ENCODE peak calls at places on chromosomes 4 and X, in four cellular contexts. One of them, this sample, is unnamed.

GRCh38 chrX:8913665-8914409 is 112.7 kb upstream of the FAM9A start:
- DNase-seq in IMR-90: peak; percentile 47
- DNase-seq in GM12878: no peak
- DNase-seq in K562: no peak
- DNase-seq in this sample: no peak

GRCh38 chr4:182938213-182938645 is 21.0 kb upstream of the DCTD start:
- DNase-seq in IMR-90: peak; percentile 56
- DNase-seq in GM12878: no peak
- DNase-seq in K562: peak; percentile 77
- DNase-seq in this sample: peak; percentile 68

GRCh38 chr4:59960143-59960542 is 1240.0 kb upstream of the ADGRL3 start:
- DNase-seq in IMR-90: no peak
- DNase-seq in GM12878: no peak
- DNase-seq in K562: no peak
- DNase-seq in this sample: no peak

GRCh38 chr4:3355266-3355748 is 62.5 kb downstream of the RGS12 start:
- DNase-seq in IMR-90: no peak
- DNase-seq in GM12878: peak; percentile 80
- DNase-seq in K562: no peak
- DNase-seq in this sample: peak; percentile 60

GRCh38 chrX:150942958-150943594 is 40.1 kb upstream of the HMGB3 start:
- DNase-seq in IMR-90: no peak
- DNase-seq in GM12878: no peak
- DNase-seq in K562: peak; percentile 51
- DNase-seq in this sample: no peak

GRCh38 chr4:84492290-84492689 is 6.8 kb downstream of the NKX6-1 start:
- DNase-seq in IMR-90: no peak
- DNase-seq in GM12878: no peak
- DNase-seq in K562: no peak
- DNase-seq in this sample: no peak

GRCh38 chr4:121484633-121485032 is 103.8 kb upstream of the QRFPR start:
- DNase-seq in IMR-90: peak; percentile 66
- DNase-seq in GM12878: no peak
- DNase-seq in K562: peak; percentile 15
- DNase-seq in this sample: peak; percentile 47

GRCh38 chrX:74371823-74372222 is 49.5 kb upstream of the SLC16A2 start:
- DNase-seq in IMR-90: no peak
- DNase-seq in GM12878: no peak
- DNase-seq in K562: no peak
- DNase-seq in this sample: no peak

GRCh38 chr4:7350396-7350795 is 84.3 kb downstream of the PSAPL1 start:
- DNase-seq in IMR-90: no peak
- DNase-seq in GM12878: no peak
- DNase-seq in K562: no peak
- DNase-seq in this sample: no peak
- TF ChIP-seq FOS in IMR-90: no peak
- TF ChIP-seq FOS in GM12878: no peak
- TF ChIP-seq FOS in K562: no peak
- TF ChIP-seq FOS in this sample: no peak

GRCh38 chr4:139975830-139976272 is 178.1 kb downstream of the MAML3 start:
- DNase-seq in IMR-90: peak; percentile 56
- DNase-seq in GM12878: no peak
- DNase-seq in K562: no peak
- DNase-seq in this sample: peak; percentile 68
- H3K9ac ChIP-seq in IMR-90: peak overlapping the region; percentile 58
- H3K9ac ChIP-seq in GM12878: no peak overlapping the region
- H3K9ac ChIP-seq in K562: no peak overlapping the region
- H3K9ac ChIP-seq in this sample: peak overlapping the region; percentile 4

GRCh38 chr4:139904406-139904805 is 238.8 kb downstream of the MGST2 start:
- DNase-seq in IMR-90: no peak
- DNase-seq in GM12878: no peak
- DNase-seq in K562: no peak
- DNase-seq in this sample: no peak

GRCh38 chr4:139909036-139909435 is 243.4 kb downstream of the MGST2 start:
- DNase-seq in IMR-90: no peak
- DNase-seq in GM12878: no peak
- DNase-seq in K562: no peak
- DNase-seq in this sample: peak; percentile 77

GRCh38 chr4:139910106-139910505 is 243.9 kb downstream of the MAML3 start:
- DNase-seq in IMR-90: peak; percentile 23
- DNase-seq in GM12878: no peak
- DNase-seq in K562: no peak
- DNase-seq in this sample: no peak

GRCh38 chr4:139905489-139905888 is 239.9 kb downstream of the MGST2 start:
- DNase-seq in IMR-90: no peak
- DNase-seq in GM12878: no peak
- DNase-seq in K562: no peak
- DNase-seq in this sample: no peak

DNA sequence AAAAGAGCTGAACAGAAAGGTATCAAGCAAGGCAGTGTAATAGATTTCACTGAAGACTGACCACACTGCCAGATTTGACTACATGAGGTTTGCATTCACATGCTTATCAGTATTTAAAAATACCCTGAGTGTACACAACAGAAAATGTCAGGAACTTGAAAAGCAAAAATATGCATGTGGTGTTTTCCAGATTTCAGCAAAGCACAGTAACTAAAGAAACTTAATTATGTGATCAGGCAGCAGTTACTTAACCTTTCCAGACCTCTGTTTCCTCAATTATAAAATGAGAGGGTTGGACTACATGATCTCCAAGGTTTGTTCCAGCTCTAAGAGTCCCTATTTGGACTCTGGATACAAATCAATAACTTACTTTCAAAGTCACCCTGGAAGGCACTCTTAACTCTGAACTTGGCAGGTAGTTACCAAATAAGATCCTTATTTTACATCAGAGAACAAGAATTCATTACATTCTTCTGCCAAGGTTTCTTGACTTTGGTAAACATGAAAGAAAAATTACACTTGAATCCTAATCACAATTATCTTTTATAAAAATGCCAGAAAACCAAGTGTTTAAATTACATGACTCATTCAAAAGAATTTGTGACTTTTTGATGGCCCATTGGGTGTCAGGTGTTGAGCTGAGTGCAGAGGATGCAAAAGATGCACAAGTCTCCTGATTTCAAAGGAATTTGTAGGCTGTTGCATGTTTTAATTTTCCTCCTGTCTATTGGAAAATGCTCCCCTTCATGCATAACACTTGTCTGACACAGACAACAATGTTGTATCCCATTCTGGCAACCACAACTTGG is 241.6 kb downstream of the MGST2 start:
- DNase-seq in IMR-90: peak; percentile 42
- DNase-seq in GM12878: peak; percentile 11
- DNase-seq in K562: no peak
- DNase-seq in this sample: peak; percentile 77
- TF ChIP-seq FOS in IMR-90: peak; percentile 5
- TF ChIP-seq FOS in GM12878: no peak
- TF ChIP-seq FOS in K562: no peak
- TF ChIP-seq FOS in this sample: no peak

DNA sequence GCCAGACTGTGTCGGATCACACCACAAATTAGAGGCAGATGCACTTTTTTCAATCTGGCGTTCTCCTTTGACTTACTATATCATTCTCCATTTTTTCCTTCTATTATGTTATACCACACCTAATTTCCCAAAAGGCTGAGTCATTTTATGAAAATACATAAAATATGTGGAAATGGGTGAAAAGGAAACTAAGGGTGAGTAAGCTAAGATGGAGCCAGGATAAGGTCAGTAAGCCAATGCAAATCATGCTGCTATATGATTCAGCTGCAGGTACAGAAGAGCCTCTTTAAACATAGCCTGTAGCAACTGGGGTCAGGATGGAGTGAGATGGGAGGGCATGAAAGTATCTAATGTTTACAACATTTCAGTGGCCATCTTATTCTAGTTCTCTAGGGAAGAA is 94.0 kb upstream of the TEX13A start:
- DNase-seq in IMR-90: peak; percentile 23
- DNase-seq in GM12878: no peak
- DNase-seq in K562: no peak
- DNase-seq in this sample: peak; percentile 57
- H3K9ac ChIP-seq in IMR-90: no peak overlapping the region
- H3K9ac ChIP-seq in GM12878: no peak overlapping the region
- H3K9ac ChIP-seq in K562: no peak overlapping the region
- H3K9ac ChIP-seq in this sample: peak overlapping the region; percentile 84

DNA sequence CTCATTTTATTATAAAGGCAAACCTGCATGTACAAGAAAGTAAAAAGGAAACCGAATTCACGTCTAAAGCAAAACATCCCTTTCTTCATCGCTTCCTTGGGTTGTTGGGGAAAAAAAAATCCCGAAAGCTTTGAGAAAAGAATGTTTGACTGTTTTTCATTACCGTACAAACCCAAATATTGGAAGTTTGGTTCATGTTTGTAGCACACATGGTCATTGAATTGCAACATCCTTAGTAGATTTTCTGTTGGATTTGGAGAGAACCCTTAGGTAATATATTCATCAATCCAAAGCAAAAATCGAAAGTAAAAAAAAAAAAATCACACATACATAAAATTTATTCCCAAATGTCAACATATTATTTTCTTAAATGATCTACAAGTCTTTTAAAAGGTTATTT is 420.3 kb downstream of the MAPK10 start:
- DNase-seq in IMR-90: no peak
- DNase-seq in GM12878: no peak
- DNase-seq in K562: no peak
- DNase-seq in this sample: no peak
- TF ChIP-seq FOS in IMR-90: no peak
- TF ChIP-seq FOS in GM12878: no peak
- TF ChIP-seq FOS in K562: no peak
- TF ChIP-seq FOS in this sample: no peak

GRCh38 chr4:145804134-145804533 is 124.2 kb downstream of the C4orf51 start:
- DNase-seq in IMR-90: peak; percentile 95
- DNase-seq in GM12878: no peak
- DNase-seq in K562: no peak
- DNase-seq in this sample: peak; percentile 72
- H3K9ac ChIP-seq in IMR-90: no peak overlapping the region
- H3K9ac ChIP-seq in GM12878: no peak overlapping the region
- H3K9ac ChIP-seq in K562: no peak overlapping the region
- H3K9ac ChIP-seq in this sample: no peak overlapping the region

DNA sequence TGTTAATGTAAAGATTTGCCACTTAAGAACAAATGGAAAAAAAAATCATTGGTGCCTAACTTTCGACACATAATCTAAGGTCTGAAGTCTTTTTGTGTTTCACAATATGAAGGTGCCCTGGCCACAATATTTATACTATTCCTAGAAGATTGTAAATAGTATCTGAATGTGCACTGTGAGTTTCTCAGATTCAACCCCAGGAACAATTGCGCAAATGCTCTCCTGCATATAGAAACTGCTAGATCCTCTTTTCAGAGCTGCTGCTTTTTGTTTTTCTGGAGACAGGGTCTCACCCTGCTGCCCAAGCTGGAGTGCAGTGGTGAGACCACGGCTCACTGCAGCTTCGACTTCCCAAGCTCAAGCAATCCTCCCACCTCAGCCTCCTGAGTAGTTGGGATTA is 480.1 kb upstream of the FTHL17 start:
- DNase-seq in IMR-90: peak; percentile 41
- DNase-seq in GM12878: no peak
- DNase-seq in K562: no peak
- DNase-seq in this sample: no peak
- TF ChIP-seq FOS in IMR-90: no peak
- TF ChIP-seq FOS in GM12878: no peak
- TF ChIP-seq FOS in K562: no peak
- TF ChIP-seq FOS in this sample: no peak

GRCh38 chrX:56564182-56564885 is 907 bp downstream of the UBQLN2 start:
- DNase-seq in IMR-90: peak; percentile 49
- DNase-seq in GM12878: no peak
- DNase-seq in K562: peak; percentile 16
- DNase-seq in this sample: peak; percentile 40
- H3K9ac ChIP-seq in IMR-90: peak overlapping the region; percentile 95
- H3K9ac ChIP-seq in GM12878: peak overlapping the region; percentile 75
- H3K9ac ChIP-seq in K562: peak overlapping the region; percentile 94
- H3K9ac ChIP-seq in this sample: peak overlapping the region; percentile 81

GRCh38 chr4:139651282-139652194 is 14.1 kb upstream of the MGST2 start:
- DNase-seq in IMR-90: peak; percentile 83
- DNase-seq in GM12878: no peak
- DNase-seq in K562: peak; percentile 73
- DNase-seq in this sample: peak; percentile 82

GRCh38 chr4:139658185-139658584 is 7.4 kb upstream of the MGST2 start:
- DNase-seq in IMR-90: no peak
- DNase-seq in GM12878: no peak
- DNase-seq in K562: no peak
- DNase-seq in this sample: no peak

GRCh38 chr4:139654516-139654915 is 11.1 kb upstream of the MGST2 start:
- DNase-seq in IMR-90: no peak
- DNase-seq in GM12878: no peak
- DNase-seq in K562: no peak
- DNase-seq in this sample: no peak

GRCh38 chr4:139656614-139657486 is 8.8 kb upstream of the MGST2 start:
- DNase-seq in IMR-90: peak; percentile 78
- DNase-seq in GM12878: no peak
- DNase-seq in K562: peak; percentile 75
- DNase-seq in this sample: peak; percentile 76

DNA sequence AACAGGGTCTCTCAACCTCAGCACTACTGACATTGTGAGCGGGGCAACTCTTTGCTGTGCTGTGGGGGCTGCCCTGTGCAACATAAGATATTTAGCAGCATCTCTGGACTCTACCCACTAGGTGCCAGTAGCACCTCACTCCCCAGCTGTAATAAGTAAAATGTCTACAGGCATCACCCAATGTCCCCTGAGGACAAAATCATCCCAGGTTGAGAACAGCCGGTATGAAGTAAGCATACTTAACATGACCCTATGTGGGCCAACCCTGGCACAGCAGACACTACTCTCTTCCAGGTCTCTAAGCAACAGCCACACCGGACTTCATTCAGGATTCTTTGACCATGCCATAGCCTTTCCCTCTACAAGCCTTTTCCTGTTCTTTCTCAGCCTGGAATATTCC is 10.5 kb upstream of the MGST2 start:
- DNase-seq in IMR-90: peak; percentile 48
- DNase-seq in GM12878: no peak
- DNase-seq in K562: no peak
- DNase-seq in this sample: peak; percentile 61
- TF ChIP-seq FOS in IMR-90: no peak
- TF ChIP-seq FOS in GM12878: no peak
- TF ChIP-seq FOS in K562: no peak
- TF ChIP-seq FOS in this sample: no peak

GRCh38 chrX:119990409-119990994 is 47.0 kb upstream of the NKAP start:
- DNase-seq in IMR-90: no peak
- DNase-seq in GM12878: no peak
- DNase-seq in K562: no peak
- DNase-seq in this sample: no peak
- H3K9ac ChIP-seq in IMR-90: no peak overlapping the region
- H3K9ac ChIP-seq in GM12878: no peak overlapping the region
- H3K9ac ChIP-seq in K562: no peak overlapping the region
- H3K9ac ChIP-seq in this sample: no peak overlapping the region